ENCODE peak calls at places on chromosome 19, in eight cellular contexts. I is psoas muscle; D is lower lobe of right lung; F is CD4-positive, CD25-positive, alpha-beta regulatory T cell; T is IMR-90; N is cardiac muscle cell; G is tibial artery; Y is body of pancreas. A is an unnamed sample.

GRCh38 chr19:11260996-11261395 is 1.3 kb downstream of the DOCK6 start:
- DNase-seq in I (no peak), D (no peak), F (no peak), T (no peak), N (no peak), G (no peak), Y (no peak), A (no peak)

GRCh38 chr19:33698576-33699435 is 77.1 kb downstream of the CHST8 start:
- DNase-seq in I (no peak), D (no peak), F (no peak), T (no peak), N (no peak), G (no peak), Y (no peak), A (no peak)

GRCh38 chr19:50516456-50516855 is 2.7 kb upstream of the ASPDH start:
- DNase-seq in I (no peak), D (peak), F (no peak), T (no peak), N (no peak), G (no peak), Y (no peak), A (no peak)

GRCh38 chr19:13839938-13840750 is 36.8 kb upstream of the NANOS3 start:
- DNase-seq in I (peak), D (peak), F (peak), T (peak), N (no peak), G (peak), Y (no peak), A (no peak)

GRCh38 chr19:33280351-33280921 is 21.9 kb downstream of the CEBPA start:
- DNase-seq in I (no peak), D (no peak), F (no peak), T (no peak), N (no peak), G (no peak), Y (no peak), A (no peak)

GRCh38 chr19:32373614-32374295 is 28.3 kb downstream of the ZNF507 start:
- DNase-seq in I (no peak), D (no peak), F (no peak), T (peak), N (peak), G (peak), Y (peak), A (no peak)

GRCh38 chr19:55081773-55082022 is 6.0 kb downstream of the EPS8L1 start:
- DNase-seq in I (no peak), D (no peak), F (no peak), T (no peak), N (no peak), G (no peak), Y (no peak), A (no peak)

GRCh38 chr19:35114656-35115537 is 726 bp upstream of the FXYD3 start:
- DNase-seq in I (peak), D (peak), F (peak), T (peak), N (peak), G (peak), Y (peak), A (peak)

GRCh38 chr19:29239220-29239776 is 26.3 kb upstream of the UQCRFS1 start:
- DNase-seq in I (no peak), D (no peak), F (no peak), T (no peak), N (no peak), G (no peak), Y (no peak), A (no peak)

GRCh38 chr19:27746691-27747380 is 1466.1 kb downstream of the UQCRFS1 start:
- DNase-seq in I (peak), D (no peak), F (no peak), T (peak), N (peak), G (peak), Y (peak), A (peak)

GRCh38 chr19:39325778-39326680 is 5.4 kb upstream of the LRFN1 start:
- DNase-seq in I (no peak), D (no peak), F (no peak), T (peak), N (no peak), G (no peak), Y (no peak), A (no peak)

GRCh38 chr19:36973021-36973843 is 57.1 kb downstream of the ZNF568 start:
- DNase-seq in I (peak), D (peak), F (peak), T (peak), N (peak), G (peak), Y (peak), A (peak)

GRCh38 chr19:57314146-57314545 is 6.1 kb upstream of the ZNF543 start:
- DNase-seq in I (no peak), D (no peak), F (no peak), T (no peak), N (no peak), G (no peak), Y (no peak), A (no peak)

GRCh38 chr19:54837542-54837941 is 12.7 kb upstream of the KIR3DL2 start:
- DNase-seq in I (no peak), D (no peak), F (no peak), T (no peak), N (no peak), G (no peak), Y (no peak), A (no peak)

GRCh38 chr19:14418743-14419037 is 451 bp downstream of the DDX39A start:
- DNase-seq in I (no peak), D (no peak), F (no peak), T (no peak), N (no peak), G (no peak), Y (no peak), A (no peak)

DNA sequence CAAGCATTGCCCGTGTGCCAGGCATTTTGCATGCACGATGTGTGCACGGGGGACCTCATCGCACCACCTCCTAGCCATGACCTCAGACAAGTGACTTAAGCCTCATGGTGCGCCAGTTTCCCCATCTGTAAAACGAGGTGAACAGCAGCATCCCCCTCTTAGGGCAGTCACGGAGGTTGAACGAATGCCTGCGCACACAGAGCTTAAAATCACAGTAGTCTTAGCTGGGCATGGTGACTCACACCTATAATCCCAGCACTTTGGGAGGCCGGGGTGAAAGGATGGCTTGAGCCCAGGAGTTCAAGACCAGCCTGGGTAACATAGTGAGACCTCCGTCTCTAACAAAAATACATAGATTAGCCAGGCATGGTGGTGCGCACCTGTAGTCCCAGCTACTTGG is 48.6 kb downstream of the PIN1 start:
- DNase-seq in I (no peak), D (no peak), F (no peak), T (no peak), N (no peak), G (no peak), Y (no peak), A (no peak)
- H3K27ac ChIP-seq in I (no peak), D (no peak), F (no peak), T (no peak), N (no peak), G (no peak), Y (no peak), A (no peak)

GRCh38 chr19:53813996-53814395 is 10.1 kb downstream of the NLRP12 start:
- DNase-seq in I (no peak), D (no peak), F (no peak), T (peak), N (no peak), G (no peak), Y (no peak), A (no peak)
- H3K27ac ChIP-seq in I (no peak), D (no peak), F (no peak), T (no peak), N (no peak), G (no peak), Y (no peak), A (no peak)

GRCh38 chr19:3268326-3268725 is 43.9 kb downstream of the CELF5 start:
- DNase-seq in I (no peak), D (no peak), F (no peak), T (no peak), N (no peak), G (no peak), Y (no peak), A (no peak)

GRCh38 chr19:3268763-3269162 is 44.3 kb downstream of the CELF5 start:
- DNase-seq in I (no peak), D (no peak), F (no peak), T (no peak), N (no peak), G (no peak), Y (no peak), A (no peak)

GRCh38 chr19:3265432-3265831 is 41.0 kb downstream of the CELF5 start:
- DNase-seq in I (no peak), D (no peak), F (no peak), T (no peak), N (no peak), G (no peak), Y (no peak), A (no peak)

GRCh38 chr19:3266092-3266693 is 41.7 kb downstream of the CELF5 start:
- DNase-seq in I (no peak), D (no peak), F (no peak), T (no peak), N (no peak), G (no peak), Y (no peak), A (no peak)

DNA sequence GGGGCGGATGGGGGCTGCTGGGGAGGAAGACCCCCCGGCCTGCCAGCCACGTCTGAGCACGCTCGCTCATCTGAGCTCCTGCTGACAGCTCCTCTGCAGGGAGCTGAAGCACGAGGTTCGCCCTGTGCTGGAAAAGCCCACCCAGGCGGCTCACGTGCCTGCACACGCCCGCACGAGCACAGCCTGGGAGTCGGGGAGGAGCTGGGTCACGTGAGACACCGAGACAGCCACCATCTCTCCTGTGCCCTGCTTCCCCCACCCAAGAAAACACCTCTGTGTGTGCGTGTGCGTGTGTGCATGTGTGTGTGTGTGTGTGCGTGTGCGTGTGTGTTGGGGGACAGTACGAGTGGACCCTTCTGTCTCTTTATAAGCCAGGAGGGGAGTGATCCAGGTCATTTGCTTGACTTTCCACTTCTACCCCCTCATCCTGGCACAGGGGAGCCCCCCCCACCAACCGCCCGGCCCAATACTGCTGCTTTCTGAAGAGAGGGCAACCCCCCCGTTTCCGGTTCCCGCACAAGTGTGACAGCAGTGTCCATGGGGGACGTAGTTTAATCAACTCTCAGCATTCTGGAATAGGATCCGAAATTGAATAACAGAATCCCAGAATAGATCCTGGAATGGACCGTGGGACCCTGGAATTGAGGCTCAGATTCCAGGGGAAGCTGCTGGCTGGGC is 42.5 kb downstream of the CELF5 start:
- DNase-seq in I (no peak), D (no peak), F (no peak), T (no peak), N (no peak), G (no peak), Y (no peak), A (no peak)
- H3K27ac ChIP-seq in I (no peak), D (no peak), F (no peak), T (no peak), N (no peak), G (no peak), Y (no peak), A (no peak)

GRCh38 chr19:18057557-18057956 is 29.2 kb downstream of the IL12RB1 start:
- DNase-seq in I (peak), D (no peak), F (no peak), T (no peak), N (no peak), G (peak), Y (peak), A (no peak)
- H3K27ac ChIP-seq in I (peak), D (peak), F (no peak), T (no peak), N (no peak), G (peak), Y (no peak), A (no peak)

DNA sequence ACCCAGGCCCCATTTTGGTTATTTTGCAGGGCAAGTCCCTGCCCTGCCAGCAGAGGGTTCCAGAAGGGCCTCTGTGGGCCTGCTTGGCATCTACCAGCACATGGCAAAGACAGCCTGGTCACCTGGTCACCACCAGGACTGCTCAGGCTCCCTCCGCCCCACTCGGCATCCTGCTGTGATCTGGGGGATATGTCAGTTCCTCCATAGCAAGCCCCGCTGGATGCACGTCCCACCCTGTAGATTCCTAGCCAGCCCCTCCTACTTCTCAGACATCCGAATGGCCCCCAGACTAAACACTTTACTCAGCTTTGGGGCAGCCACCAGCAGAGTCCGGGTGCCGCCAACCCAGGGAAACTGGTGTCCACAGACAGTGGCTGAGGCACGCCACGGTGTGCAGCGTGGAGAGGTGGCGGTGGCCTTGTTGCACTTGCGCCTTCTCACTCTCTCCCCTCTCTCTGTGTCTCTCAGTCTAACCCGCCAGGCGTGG is 31.8 kb upstream of the USE1 start:
- DNase-seq in I (no peak), D (no peak), F (no peak), T (no peak), N (no peak), G (no peak), Y (no peak), A (no peak)
- H3K27ac ChIP-seq in I (no peak), D (peak), F (peak), T (no peak), N (no peak), G (no peak), Y (no peak), A (no peak)

DNA sequence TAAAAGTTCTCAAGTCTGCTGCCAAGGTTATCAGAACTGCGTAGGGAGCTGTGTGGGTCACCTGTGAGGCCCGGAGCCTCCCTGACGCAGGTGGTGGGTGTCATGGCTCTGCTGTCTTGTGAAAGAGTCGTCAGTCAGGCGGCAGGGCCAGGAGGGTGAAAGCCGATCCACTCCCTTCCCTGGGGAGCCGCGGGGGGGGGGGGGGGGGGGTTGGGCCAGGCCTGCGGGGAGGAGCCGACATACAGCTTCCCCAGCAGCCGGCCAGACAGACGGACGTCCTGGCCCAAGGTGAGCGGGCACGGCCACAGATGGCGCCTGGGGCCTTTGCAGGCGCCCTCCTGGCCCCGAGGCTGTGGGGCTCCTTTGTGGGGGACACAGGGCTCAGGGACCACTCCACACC is 12.4 kb downstream of the SBNO2 start:
- DNase-seq in I (peak), D (peak), F (no peak), T (peak), N (no peak), G (no peak), Y (no peak), A (no peak)
- H3K27ac ChIP-seq in I (peak), D (peak), F (no peak), T (no peak), N (no peak), G (no peak), Y (no peak), A (no peak)

DNA sequence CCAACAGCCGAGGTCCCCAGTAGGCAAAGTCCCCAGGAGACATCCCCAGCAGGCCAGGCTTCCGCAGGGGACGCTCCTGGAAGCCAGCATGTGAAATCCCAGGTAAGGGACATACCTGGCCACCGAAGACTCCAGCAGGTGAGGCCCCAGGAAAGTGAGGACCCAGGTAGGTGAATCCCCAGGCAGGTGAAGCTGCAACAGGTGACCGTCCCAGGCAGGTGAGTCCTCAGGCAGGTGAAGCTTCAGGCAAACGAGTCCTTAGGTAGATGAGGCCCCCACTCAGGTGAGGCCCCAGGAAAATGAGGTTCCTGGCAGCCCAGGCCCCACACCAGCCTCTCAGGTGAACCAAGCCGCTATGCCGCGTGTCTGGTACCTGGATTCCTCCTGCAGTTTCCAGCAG is 8.3 kb downstream of the FUT6 start:
- DNase-seq in I (no peak), D (no peak), F (no peak), T (no peak), N (no peak), G (no peak), Y (no peak), A (no peak)
- H3K27ac ChIP-seq in I (no peak), D (no peak), F (no peak), T (no peak), N (no peak), G (no peak), Y (no peak), A (no peak)

DNA sequence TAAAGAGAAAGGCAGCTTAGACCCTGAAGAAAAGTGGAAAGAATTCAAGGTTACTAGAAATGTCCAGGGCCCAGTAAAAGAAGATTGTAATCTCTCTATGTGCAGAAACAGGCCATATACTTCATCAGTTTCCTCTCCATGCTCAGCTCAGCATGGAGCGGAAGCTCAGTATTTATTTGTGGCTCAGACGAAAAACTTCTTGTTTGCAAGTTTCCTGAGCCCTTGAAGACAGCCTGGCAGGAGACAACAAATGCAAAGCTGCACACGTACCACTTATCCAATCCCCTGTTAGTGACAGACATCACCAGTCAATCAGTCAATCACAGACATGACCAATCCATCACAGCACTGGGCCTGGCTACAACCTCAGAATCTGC is 8.1 kb upstream of the KLF2 start:
- DNase-seq in I (no peak), D (no peak), F (no peak), T (no peak), N (no peak), G (no peak), Y (no peak), A (no peak)
- H3K27ac ChIP-seq in I (peak), D (peak), F (no peak), T (peak), N (peak), G (peak), Y (no peak), A (no peak)

DNA sequence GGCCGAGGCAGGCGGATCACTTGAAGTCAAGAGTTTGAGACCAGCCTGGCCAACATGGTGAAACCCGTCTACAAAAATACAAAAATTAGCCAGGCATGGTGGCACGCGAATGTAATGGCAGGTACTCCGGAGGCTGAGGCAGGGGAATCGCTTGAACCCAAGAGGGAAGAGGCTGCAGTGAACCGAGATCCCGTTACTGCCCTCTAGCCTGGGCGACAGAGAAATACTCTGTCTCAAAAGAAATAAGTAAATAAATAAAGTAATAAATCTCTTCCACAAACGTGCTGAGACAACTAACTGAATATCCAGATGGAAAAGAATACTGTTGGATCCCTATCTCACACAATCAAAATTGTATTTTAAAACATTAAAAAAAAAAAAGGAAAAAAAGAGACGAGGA is 807 bp upstream of the ZNF813 start:
- DNase-seq in I (no peak), D (no peak), F (no peak), T (no peak), N (no peak), G (no peak), Y (no peak), A (no peak)
- H3K27ac ChIP-seq in I (no peak), D (no peak), F (no peak), T (no peak), N (peak), G (no peak), Y (no peak), A (no peak)

GRCh38 chr19:4980838-4981680 is 12.1 kb downstream of the KDM4B start:
- DNase-seq in I (peak), D (no peak), F (no peak), T (no peak), N (no peak), G (no peak), Y (no peak), A (no peak)
- H3K27ac ChIP-seq in I (no peak), D (no peak), F (no peak), T (no peak), N (no peak), G (no peak), Y (no peak), A (no peak)